ENCODE peak calls at places on chromosomes 6 and 20, in five cellular contexts. A is left ventricle myocardium inferior, S is HepG2, V is right lobe of liver, N is Panc1. H is an unnamed sample. For H3K4me1, the result is how much of the 10 kb centered on the place peaks cover.

GRCh38 chr20:63522091-63522868 is 1.7 kb downstream of the PPDPF start:
- DNase-seq in A (no peak), S (no peak), V (peak), N (no peak), H (peak)

GRCh38 chr6:12196326-12196936 is 93.7 kb upstream of the EDN1 start:
- DNase-seq in A (no peak), S (no peak), V (no peak), N (no peak), H (no peak)

GRCh38 chr6:5110246-5110645 is 25.1 kb downstream of the PPP1R3G start:
- DNase-seq in A (no peak), S (no peak), V (no peak), N (no peak), H (no peak)

GRCh38 chr6:117493470-117493869 is 11.0 kb downstream of the DCBLD1 start:
- DNase-seq in A (no peak), S (no peak), V (no peak), N (no peak), H (no peak)

GRCh38 chr6:11659757-11660156 is 118.8 kb downstream of the ADTRP start:
- DNase-seq in A (no peak), S (no peak), V (no peak), N (no peak), H (no peak)

GRCh38 chr6:11614534-11615213 is 77.1 kb downstream of the TMEM170B start:
- DNase-seq in A (no peak), S (no peak), V (no peak), N (no peak), H (no peak)

GRCh38 chr6:69337301-69337700 is 459.5 kb downstream of the LMBRD1 start:
- DNase-seq in A (no peak), S (no peak), V (no peak), N (no peak), H (no peak)

GRCh38 chr6:39936857-39937256 is 2.6 kb upstream of the MOCS1 start:
- DNase-seq in A (no peak), S (no peak), V (no peak), N (no peak), H (no peak)

GRCh38 chr20:34300809-34301586 is 2.2 kb downstream of the AHCY start:
- DNase-seq in A (peak), S (peak), V (peak), N (no peak), H (no peak)

GRCh38 chr6:105178110-105178509 is 1.7 kb downstream of the POPDC3 start:
- DNase-seq in A (no peak), S (no peak), V (no peak), N (no peak), H (no peak)

GRCh38 chr20:58141496-58141895 is 87.0 kb downstream of the ANKRD60 start:
- DNase-seq in A (no peak), S (no peak), V (peak), N (no peak), H (no peak)

GRCh38 chr6:35710241-35710847 is 21.6 kb upstream of the FKBP5 start:
- DNase-seq in A (no peak), S (no peak), V (peak), N (no peak), H (no peak)

GRCh38 chr6:151807513-151808330 is at the start of gene ESR1:
- DNase-seq in A (peak), S (no peak), V (peak), N (no peak), H (no peak)

GRCh38 chr6:108945686-108946158 is 97.5 kb downstream of the ARMC2 start:
- DNase-seq in A (peak), S (no peak), V (peak), N (no peak), H (peak)

GRCh38 chr20:47973519-47974233 is 188.4 kb upstream of the SULF2 start:
- DNase-seq in A (peak), S (peak), V (no peak), N (no peak), H (no peak)

GRCh38 chr6:32171234-32171633 is 4.7 kb downstream of the AGPAT1 start:
- DNase-seq in A (no peak), S (no peak), V (no peak), N (no peak), H (no peak)

GRCh38 chr20:5786930-5787826 is 37.0 kb downstream of the SHLD1 start:
- DNase-seq in A (no peak), S (no peak), V (no peak), N (no peak), H (no peak)

GRCh38 chr20:47133809-47134456 is 222.6 kb downstream of the ZMYND8 start:
- DNase-seq in A (no peak), S (no peak), V (no peak), N (no peak), H (no peak)

DNA sequence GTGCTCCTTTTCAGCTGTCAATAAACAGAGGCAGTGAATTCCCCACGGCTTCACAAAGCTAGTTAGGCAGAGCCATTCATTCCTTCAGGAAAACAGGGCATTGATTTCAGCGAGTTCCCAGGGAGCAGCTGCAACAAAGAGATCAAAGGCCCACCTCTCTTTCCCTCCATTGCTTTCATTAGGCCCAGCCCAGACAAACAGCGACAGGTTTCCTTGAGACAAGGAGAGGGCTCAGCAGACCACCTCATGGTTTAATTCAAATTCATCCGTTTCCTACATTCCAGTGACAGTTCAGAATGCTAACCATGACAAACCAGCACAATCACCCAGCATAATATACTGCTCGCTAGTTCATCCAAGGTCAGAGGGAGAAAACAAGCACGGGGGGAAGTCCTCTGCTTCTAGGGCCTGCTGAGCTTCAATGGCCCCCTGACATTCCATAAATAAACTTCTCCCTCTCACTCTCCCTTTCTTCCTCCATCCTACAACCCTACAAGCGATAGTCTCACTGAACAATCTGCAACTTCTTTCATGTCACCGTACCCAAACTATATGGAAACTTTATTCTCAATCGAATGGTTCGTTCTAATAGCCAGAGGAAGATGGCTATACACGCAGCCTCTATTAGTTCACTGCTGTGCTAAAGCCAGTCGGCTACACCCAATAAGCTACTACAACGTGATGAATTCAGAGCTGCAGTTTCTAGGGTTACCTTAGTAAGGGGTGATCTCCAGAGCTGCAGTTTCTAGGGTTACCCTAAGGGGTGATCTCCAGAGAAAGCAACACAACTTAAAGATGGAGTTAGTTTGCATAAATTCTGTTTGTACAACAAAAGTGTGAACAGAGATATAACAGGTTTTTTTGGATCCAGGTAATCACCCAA is 34.7 kb downstream of the PLAGL1 start:
- DNase-seq in A (no peak), S (peak), V (no peak), N (no peak), H (no peak)
- H3K4me3 ChIP-seq in A (no peak), S (no peak), V (no peak), N (no peak), H (no peak)

DNA sequence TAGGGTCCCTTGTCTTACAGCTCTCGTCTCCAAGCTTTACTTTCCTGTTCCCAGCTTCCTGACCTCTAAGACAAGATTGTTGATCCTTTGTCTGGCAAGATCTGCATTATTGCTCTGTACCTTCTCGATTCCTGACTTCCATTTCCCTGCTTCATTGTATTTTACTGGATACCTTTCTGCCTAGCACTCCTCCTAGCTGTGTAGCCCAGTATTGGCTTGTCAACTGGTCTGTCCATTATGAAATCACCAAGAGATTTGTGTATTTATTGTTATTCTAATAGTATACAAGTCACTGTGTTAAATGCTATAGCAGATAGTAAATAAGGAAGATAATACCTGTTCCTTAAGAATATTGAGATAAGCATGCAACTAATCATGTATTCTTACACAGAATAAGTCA is 305.4 kb downstream of the CDKAL1 start:
- DNase-seq in A (no peak), S (no peak), V (no peak), N (no peak), H (no peak)
- TF ChIP-seq CTCF in A (no peak), S (no peak), V (no peak), N (peak), H (no peak)

GRCh38 chr6:158848441-158848840 is 29.3 kb upstream of the EZR start:
- DNase-seq in A (no peak), S (no peak), V (no peak), N (no peak), H (no peak)

GRCh38 chr6:158850807-158851115 is 31.6 kb upstream of the EZR start:
- DNase-seq in A (no peak), S (no peak), V (no peak), N (no peak), H (no peak)

GRCh38 chr6:158849899-158850806 is 31.0 kb upstream of the EZR start:
- DNase-seq in A (no peak), S (peak), V (no peak), N (peak), H (no peak)

GRCh38 chr6:158847012-158847529 is 27.9 kb upstream of the EZR start:
- DNase-seq in A (no peak), S (no peak), V (peak), N (no peak), H (no peak)

DNA sequence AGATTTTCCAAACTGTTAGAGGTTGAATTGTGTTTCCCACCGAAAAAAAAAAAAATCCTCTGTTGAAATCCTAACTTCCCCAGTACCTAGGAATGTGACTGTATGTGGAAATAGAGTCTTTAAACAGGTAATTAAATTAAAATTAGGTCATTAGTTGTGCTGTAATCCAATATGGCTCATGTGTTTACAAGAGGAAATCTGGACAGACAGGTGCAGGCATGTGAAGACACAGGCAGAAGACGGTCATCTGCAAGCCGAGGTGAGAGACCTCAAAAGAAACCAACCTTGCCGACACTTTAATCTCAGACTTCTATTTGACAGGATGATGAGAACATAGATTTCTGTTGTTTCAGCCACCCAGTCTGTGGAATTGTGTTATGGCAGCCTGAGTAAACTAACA is 28.6 kb upstream of the EZR start:
- DNase-seq in A (no peak), S (no peak), V (no peak), N (no peak), H (no peak)
- H3K4me1 ChIP-seq in A (under half), S (under half), V (under half), N (under half), H (under half)

GRCh38 chr20:237479-237878 is 10.4 kb downstream of the DEFB129 start:
- DNase-seq in A (no peak), S (no peak), V (no peak), N (no peak), H (no peak)
- H3K4me3 ChIP-seq in A (no peak), S (no peak), V (no peak), N (no peak), H (no peak)

DNA sequence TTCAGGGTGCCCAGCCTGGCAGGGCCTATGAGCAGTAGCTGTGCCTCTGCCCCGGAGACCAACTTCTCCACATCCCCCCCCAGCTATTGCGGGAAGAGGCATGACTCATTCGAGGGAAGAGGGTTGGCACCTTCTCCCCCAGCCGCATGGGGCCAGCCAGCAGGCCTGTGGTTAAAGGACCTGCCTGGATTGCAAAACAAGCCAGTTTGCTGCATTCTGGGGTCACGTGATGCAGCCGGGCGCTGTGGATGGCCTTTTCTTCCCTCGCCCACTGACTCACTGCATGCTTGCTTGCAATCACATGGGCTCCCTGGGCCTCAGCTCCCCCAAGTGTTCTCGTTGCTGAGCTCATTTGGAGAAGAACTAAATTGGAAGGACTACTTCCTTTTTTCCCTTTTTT is 182.5 kb downstream of the MAFB start:
- DNase-seq in A (peak), S (peak), V (peak), N (no peak), H (peak)
- TF ChIP-seq CTCF in A (no peak), S (no peak), V (no peak), N (no peak), H (no peak)

DNA sequence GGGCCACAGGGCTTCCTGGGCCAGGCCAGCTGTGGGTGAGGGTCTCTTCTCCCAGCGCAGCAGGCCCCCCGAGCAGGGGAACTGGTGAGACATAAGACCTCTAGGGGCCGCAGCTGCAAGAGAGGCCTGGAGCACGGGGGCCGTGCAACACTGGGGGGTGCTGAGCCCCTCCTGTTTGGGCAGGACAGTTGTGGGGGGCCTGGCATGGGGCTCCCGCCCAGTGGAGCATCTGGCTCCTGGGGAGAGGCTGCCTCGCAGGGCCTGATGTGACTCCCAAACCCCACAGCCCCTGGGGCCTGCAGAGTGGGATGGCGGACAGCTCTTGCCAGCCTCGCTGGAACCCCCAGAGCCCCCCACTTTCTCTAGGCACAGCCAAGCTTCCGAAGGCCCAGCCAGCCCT is 16.9 kb upstream of the GATA5 start:
- DNase-seq in A (no peak), S (no peak), V (no peak), N (no peak), H (no peak)
- H3K4me1 ChIP-seq in A (under half), S (under half), V (under half), N (half or more), H (under half)

GRCh38 chr6:63574554-63574900 is 2.2 kb downstream of the LOC128125822 start:
- DNase-seq in A (no peak), S (no peak), V (no peak), N (no peak), H (no peak)
- H3K4me3 ChIP-seq in A (peak), S (peak), V (peak), N (peak), H (no peak)

DNA sequence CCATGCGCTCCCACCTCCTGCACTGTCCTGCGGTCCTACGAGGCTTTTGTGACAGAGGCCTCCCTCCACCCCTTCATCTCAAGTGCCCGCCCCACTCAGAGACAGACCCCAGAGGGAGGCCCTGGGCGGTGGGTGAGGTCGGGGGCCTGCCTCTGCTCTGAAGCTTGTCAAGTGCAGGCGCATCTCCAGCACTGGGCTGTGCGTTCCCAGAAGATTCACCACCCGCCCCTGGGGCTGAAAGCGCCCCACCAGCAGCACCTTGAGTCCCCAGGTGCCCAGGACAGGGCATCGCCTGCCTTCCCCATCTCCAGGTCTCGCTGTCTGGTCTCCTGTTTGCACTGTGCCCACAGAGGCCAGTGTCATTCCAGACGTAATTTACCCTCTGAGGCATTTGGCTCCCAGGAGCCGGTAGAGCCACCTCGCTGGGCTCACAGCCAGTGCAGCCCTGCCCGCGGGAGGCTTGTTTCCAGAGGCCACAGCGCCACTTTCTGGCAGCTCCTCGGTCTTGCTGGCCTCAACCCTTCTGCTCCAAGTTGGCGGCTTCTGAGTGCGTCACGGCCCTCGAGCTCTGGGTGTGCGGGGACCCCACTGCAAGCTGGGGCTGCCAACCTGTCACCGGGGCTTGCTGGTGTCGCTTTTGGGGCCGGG is 191.1 kb downstream of the TAF4 start:
- DNase-seq in A (peak), S (peak), V (no peak), N (no peak), H (no peak)
- TF ChIP-seq CTCF in A (peak), S (peak), V (no peak), N (no peak), H (no peak)

GRCh38 chr20:41249781-41250281 is 67.7 kb downstream of the ZHX3 start:
- DNase-seq in A (no peak), S (peak), V (no peak), N (no peak), H (no peak)
- H3K4me1 ChIP-seq in A (half or more), S (under half), V (under half), N (under half), H (under half)